ENCODE peak calls at places on chromosomes 16 and 17, in five cellular contexts. C, A, P, V and Y are unnamed samples.
A peak's percentile ranks its signal among the peaks of the same experiment; 100 is the strongest.

GRCh38 chr17:72119963-72120877 is 600 bp upstream of the SOX9 start:
- DNase-seq in C (no peak), P (peak; percentile 81), A (peak; percentile 47), V (peak; percentile 23), Y (no peak)

GRCh38 chr16:65120811-65121721 is 797 bp downstream of the CDH11 start:
- DNase-seq in V (peak; percentile 11), A (peak; percentile 35), P (no peak), C (no peak), Y (no peak)

GRCh38 chr16:15643453-15644305 is 725 bp upstream of the MARF1 start:
- DNase-seq in A (peak; percentile 33), V (peak; percentile 26), C (peak; percentile 69), P (no peak), Y (peak; percentile 27)

GRCh38 chr17:4806770-4807533 is at the start of gene PLD2:
- DNase-seq in A (peak; percentile 90), V (peak; percentile 65), P (peak; percentile 90), C (peak; percentile 84), Y (peak; percentile 76)

GRCh38 chr16:31451681-31452351 is 7.5 kb upstream of the ARMC5 start:
- DNase-seq in A (peak; percentile 82), V (no peak), C (peak; percentile 84), P (peak; percentile 75), Y (peak; percentile 88)

GRCh38 chr17:30274887-30275286 is 16.9 kb downstream of the BLMH start:
- DNase-seq in P (no peak), V (no peak), A (no peak), C (no peak), Y (no peak)

GRCh38 chr17:74190154-74190553 is 13.3 kb upstream of the RPL38 start:
- DNase-seq in P (no peak), C (peak; percentile 41), V (no peak), A (no peak), Y (no peak)

GRCh38 chr17:32920293-32920692 is 7.7 kb upstream of the TMEM98 start:
- DNase-seq in A (no peak), P (no peak), C (no peak), V (no peak), Y (peak; percentile 56)

GRCh38 chr16:1620391-1620790 is 8.2 kb downstream of the CRAMP1 start:
- DNase-seq in A (no peak), P (no peak), V (no peak), C (no peak), Y (no peak)

DNA sequence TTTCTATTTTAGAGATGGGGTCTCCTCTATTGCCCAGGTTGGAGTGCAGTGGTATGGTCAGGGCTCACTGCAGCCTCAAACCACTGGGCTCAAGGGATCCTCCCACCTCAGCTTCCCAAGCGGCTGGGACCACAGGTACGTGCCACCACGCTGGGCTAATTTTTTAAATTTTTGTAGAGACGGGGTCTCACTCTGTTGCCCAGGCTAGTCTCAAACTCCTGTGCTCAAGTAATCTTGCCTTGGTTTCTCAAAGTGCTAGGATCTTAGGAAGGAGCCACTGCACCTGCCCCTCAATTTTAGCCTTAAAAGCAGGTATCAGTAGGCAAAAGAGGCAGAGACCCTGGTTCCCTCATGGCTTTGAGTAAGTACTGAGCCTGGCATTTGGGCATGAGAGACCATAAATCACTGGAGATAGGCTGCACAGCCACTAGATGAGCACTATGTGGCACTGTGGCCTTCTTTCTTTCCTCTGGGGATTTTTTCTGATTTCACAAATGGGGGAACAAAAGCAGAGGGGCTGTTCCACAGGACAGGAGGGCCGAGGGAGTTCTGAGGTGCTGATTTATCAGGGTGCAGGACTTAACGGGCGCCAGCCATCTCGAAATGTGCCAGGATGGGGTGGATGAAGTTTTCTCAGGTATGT is 82.2 kb downstream of the PLXDC1 start:
- DNase-seq in C (peak; percentile 25), P (no peak), A (peak; percentile 37), V (no peak), Y (no peak)
- TF ChIP-seq CTCF in C (peak; percentile 53), P (peak; percentile 57), A (peak; percentile 38), V (peak; percentile 56), Y (no peak)

DNA sequence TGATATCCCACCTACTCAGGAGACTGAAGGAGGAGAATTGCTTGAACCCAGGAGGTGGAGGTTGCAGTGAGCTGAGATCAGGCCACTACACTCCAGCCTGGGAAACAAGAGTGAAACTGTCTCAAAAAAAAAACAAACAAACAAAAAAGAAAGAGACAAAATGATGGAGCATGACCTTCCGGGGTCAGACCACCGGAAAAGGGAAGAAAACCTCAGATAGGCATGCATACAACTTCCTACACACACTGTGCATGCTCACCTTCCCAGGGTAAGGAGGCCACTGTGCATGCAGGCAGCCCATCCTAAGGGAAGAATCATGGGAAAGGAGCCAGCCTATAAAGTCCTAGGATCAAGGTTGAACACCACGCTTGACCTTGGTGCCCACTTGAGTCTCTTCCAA is 9.6 kb upstream of the MAPK3 start:
- DNase-seq in P (no peak), C (no peak), V (no peak), A (no peak), Y (no peak)
- TF ChIP-seq POLR2A in P (no peak), C (no peak), V (no peak), A (no peak), Y (no peak)

GRCh38 chr17:61578645-61579044 is 12.4 kb downstream of the NACA2 start:
- DNase-seq in A (no peak), V (no peak), C (no peak), P (no peak), Y (no peak)

GRCh38 chr17:61571624-61572023 is 19.4 kb downstream of the NACA2 start:
- DNase-seq in A (no peak), V (no peak), C (no peak), P (no peak), Y (no peak)

GRCh38 chr17:61575983-61576382 is 15.0 kb downstream of the NACA2 start:
- DNase-seq in A (no peak), P (no peak), V (no peak), C (no peak), Y (no peak)

GRCh38 chr17:61575352-61575975 is 15.6 kb downstream of the NACA2 start:
- DNase-seq in V (no peak), A (no peak), P (no peak), C (no peak), Y (no peak)

DNA sequence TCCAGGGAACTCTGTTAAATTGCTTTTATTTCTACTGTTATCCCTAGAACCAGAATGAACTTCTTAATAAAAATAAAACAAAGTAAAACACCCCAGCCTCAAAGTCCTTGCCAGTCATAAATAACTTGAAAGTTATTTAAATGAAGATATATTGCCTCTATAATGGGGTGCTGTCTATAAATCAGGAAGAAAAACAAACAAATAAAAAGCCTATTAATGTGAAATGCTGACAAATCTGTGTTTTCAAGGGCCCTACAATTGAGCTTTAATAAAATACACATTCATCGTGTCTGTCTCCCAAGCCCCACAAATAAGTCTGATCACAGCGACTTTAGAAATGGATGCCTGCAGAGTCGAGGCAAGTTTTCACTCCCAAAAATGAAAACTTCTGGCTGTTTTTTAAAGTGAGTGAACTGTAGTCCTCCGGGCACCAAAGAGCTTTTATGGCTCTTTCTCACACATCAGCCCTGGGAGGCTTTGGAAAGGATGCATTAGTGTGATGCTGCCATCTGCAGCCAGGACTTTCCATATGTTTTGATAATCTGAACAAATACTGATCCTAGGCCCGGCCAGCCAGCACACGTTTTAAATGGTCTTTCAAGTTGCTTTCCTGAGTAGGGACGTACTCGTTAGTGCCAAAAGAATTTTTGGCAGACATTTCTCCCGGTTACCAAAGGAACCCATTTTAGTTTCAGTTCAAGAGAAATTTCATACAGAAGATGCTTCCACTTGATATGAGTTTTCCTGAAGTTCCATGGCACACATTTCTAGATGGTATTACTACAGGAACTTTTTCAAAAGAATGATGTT is 16.3 kb downstream of the NACA2 start:
- DNase-seq in V (no peak), C (peak; percentile 18), A (no peak), P (no peak), Y (no peak)
- TF ChIP-seq CTCF in V (peak; percentile 20), C (no peak), A (no peak), P (no peak), Y (no peak)

GRCh38 chr16:8853611-8854010 is 15.2 kb downstream of the CARHSP1 start:
- DNase-seq in A (no peak), P (no peak), C (no peak), V (no peak), Y (no peak)

GRCh38 chr16:8850279-8850885 is 18.4 kb downstream of the CARHSP1 start:
- DNase-seq in V (peak; percentile 54), C (no peak), A (no peak), P (no peak), Y (peak; percentile 87)

GRCh38 chr16:8853150-8853549 is 15.7 kb downstream of the CARHSP1 start:
- DNase-seq in A (no peak), P (no peak), V (no peak), C (no peak), Y (peak; percentile 66)

GRCh38 chr16:8852534-8852933 is 16.3 kb downstream of the CARHSP1 start:
- DNase-seq in C (no peak), V (no peak), A (no peak), P (no peak), Y (no peak)

DNA sequence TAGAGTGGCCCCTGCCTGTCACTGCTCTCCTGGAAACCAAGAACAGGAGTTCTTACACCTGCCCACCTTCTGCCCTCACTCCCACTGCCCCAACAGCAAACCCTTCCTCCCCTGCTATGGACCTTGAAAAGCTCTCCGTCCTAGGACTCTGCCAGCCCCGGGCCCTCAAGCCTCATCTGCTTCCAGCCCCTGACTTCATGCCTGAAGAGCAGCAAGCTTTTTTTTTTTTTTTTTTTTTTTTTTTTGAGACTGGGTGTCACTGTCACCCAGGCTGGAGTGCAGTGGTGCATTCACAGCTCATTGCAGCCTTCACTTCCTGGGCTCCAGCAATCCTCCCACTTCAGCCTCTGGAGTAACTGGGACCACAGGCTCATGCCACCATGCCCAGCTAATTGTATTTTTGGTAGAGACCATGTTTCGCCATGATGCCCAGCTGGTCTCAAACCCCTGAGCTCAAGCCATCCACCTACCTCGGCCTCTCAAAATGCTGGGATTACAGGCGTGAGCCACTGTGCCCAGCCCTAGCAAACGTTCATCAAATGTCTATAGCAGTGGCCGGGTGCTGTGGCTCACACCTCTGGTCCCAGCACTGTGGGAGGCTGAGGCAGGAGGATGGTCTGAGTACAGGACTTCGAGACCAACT is 16.9 kb downstream of the CARHSP1 start:
- DNase-seq in P (no peak), A (no peak), C (no peak), V (no peak), Y (no peak)
- TF ChIP-seq POLR2A in P (no peak), A (no peak), C (peak; percentile 12), V (no peak), Y (no peak)

GRCh38 chr17:9886141-9886930 is 18.7 kb downstream of the RCVRN start:
- DNase-seq in V (no peak), A (no peak), C (no peak), P (no peak), Y (no peak)

GRCh38 chr17:9887521-9887920 is 17.6 kb downstream of the RCVRN start:
- DNase-seq in C (no peak), P (no peak), V (no peak), A (no peak), Y (no peak)

GRCh38 chr17:9893606-9894005 is 11.5 kb downstream of the RCVRN start:
- DNase-seq in A (no peak), C (no peak), P (no peak), V (no peak), Y (no peak)

GRCh38 chr17:9895923-9896322 is 9.1 kb downstream of the RCVRN start:
- DNase-seq in P (no peak), C (no peak), V (no peak), A (no peak), Y (no peak)

GRCh38 chr17:9890124-9890523 is 14.9 kb downstream of the RCVRN start:
- DNase-seq in V (no peak), C (peak; percentile 32), A (peak; percentile 65), P (no peak), Y (no peak)
- TF ChIP-seq CTCF in V (no peak), C (peak; percentile 63), A (peak; percentile 33), P (peak; percentile 16), Y (no peak)

GRCh38 chr16:74984670-74985411 is at the start of gene WDR59:
- DNase-seq in P (peak; percentile 100), A (peak; percentile 100), V (peak; percentile 100), C (peak; percentile 100), Y (peak; percentile 100)
- TF ChIP-seq POLR2A in P (peak; percentile 40), A (no peak), V (peak; percentile 66), C (peak; percentile 85), Y (no peak)